ENCODE peak calls at places on chromosomes 6 and 20, in four cellular contexts. N, W, Y and D are unnamed samples.

GRCh38 chr20:44182135-44182765 is 4.7 kb downstream of the JPH2 start:
- DNase-seq in Y (no peak), W (no peak), N (no peak), D (no peak)

GRCh38 chr20:64001607-64002011 is 20.7 kb downstream of the PRPF6 start:
- DNase-seq in Y (no peak), N (no peak), W (no peak), D (no peak)

GRCh38 chr6:20700375-20700774 is 166.1 kb downstream of the CDKAL1 start:
- DNase-seq in N (no peak), Y (no peak), W (no peak), D (no peak)

GRCh38 chr20:60785817-60786216 is 466.2 kb upstream of the CDH4 start:
- DNase-seq in Y (no peak), N (no peak), W (no peak), D (no peak)

GRCh38 chr6:168778201-168778600 is 337.2 kb downstream of the SMOC2 start:
- DNase-seq in Y (no peak), N (no peak), W (no peak), D (peak; percentile 33)

GRCh38 chr20:10636326-10636818 is 37.4 kb downstream of the JAG1 start:
- DNase-seq in W (no peak), N (no peak), Y (no peak), D (no peak)

GRCh38 chr6:11653028-11653583 is 115.6 kb downstream of the TMEM170B start:
- DNase-seq in W (no peak), Y (no peak), N (no peak), D (no peak)

GRCh38 chr6:5772634-5773230 is 234.0 kb downstream of the NRN1 start:
- DNase-seq in W (no peak), Y (no peak), N (no peak), D (no peak)

GRCh38 chr6:109458774-109459531 is 3.4 kb upstream of the MICAL1 start:
- DNase-seq in N (no peak), Y (peak; percentile 61), W (no peak), D (no peak)

DNA sequence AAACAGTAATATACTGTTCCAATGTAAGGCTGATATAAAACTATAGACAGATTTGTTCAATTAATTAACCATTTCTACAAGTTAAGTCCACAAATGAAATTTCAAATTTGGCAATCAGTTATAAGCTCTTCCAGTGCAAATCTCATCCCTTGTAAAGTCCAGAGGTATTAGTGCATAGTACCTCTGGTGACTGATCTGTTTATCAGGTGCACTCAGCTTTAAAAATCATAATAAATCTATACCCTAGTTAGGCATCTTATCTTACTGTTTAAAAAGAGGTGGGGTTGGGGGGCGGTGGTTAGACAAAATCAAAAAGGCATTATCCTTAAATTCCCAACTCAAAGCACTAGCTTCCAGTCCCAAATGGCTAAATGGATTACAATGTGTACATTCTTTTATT is 2.9 kb downstream of the FBXO30 start:
- DNase-seq in W (no peak), N (no peak), Y (no peak), D (no peak)
- TF ChIP-seq POLR2A in W (no peak), N (no peak), Y (no peak), D (no peak)

GRCh38 chr6:106272289-106272688 is 53.3 kb downstream of the ATG5 start:
- DNase-seq in N (no peak), Y (no peak), W (no peak), D (no peak)

GRCh38 chr6:106275692-106276091 is 49.9 kb downstream of the ATG5 start:
- DNase-seq in N (no peak), Y (no peak), W (no peak), D (no peak)

DNA sequence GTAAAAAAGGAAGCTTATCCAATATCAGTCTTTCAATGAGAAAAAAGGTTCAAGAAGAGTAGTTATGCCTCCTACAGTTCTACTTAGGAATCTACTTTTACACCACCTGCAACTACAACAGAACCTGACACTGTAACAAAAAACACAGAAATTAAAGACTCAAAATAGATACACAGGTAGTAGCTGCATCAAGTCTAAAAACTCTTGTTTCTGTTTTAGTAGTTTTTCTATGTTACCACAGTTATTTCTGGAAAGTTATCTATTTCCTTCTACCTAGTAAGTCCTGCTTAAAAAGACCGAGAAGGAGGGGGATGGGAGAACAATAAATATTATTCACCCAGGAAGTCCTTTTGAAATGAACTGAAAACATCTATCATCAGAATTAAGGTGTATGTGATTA is 52.5 kb downstream of the ATG5 start:
- DNase-seq in N (no peak), W (no peak), Y (no peak), D (no peak)
- TF ChIP-seq CTCF in N (no peak), W (no peak), Y (no peak), D (no peak)

DNA sequence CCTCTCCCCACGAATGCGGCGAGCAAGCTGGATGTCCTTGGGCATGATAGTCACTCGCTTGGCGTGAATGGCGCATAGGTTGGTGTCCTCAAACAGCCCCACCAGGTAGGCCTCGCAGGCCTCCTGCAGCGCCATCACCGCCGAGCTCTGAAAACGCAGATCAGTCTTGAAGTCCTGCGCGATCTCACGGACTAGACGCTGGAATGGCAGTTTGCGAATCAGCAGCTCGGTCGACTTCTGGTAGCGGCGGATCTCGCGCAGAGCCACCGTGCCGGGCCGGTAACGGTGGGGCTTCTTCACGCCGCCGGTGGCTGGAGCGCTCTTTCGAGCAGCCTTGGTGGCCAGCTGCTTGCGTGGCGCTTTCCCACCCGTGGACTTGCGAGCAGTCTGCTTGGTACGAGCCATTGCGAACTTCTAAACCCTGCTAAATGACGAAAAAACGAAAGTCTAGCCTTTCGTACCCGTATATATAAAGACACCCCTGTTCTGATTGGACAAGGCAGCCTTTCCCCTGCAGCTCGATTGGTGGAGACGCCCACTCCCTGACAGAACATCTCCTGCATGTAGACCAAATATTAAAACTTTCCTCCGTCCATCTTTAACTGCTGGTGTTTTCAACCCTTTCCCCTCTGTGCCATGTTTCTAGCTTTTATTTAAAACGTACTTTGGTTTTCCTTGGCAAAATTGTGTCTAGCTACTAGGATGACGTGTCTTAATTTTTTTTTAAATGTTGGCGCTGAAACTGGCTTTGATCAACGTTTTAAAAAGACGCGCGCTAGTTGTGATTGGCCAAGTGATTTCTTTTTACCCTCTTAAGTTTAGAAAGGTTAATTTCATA is 109.8 kb downstream of the HFE start:
- DNase-seq in N (no peak), W (peak; percentile 84), Y (peak; percentile 94), D (peak; percentile 82)
- TF ChIP-seq POLR2A in N (peak; percentile 68), W (peak; percentile 91), Y (peak; percentile 87), D (no peak)

DNA sequence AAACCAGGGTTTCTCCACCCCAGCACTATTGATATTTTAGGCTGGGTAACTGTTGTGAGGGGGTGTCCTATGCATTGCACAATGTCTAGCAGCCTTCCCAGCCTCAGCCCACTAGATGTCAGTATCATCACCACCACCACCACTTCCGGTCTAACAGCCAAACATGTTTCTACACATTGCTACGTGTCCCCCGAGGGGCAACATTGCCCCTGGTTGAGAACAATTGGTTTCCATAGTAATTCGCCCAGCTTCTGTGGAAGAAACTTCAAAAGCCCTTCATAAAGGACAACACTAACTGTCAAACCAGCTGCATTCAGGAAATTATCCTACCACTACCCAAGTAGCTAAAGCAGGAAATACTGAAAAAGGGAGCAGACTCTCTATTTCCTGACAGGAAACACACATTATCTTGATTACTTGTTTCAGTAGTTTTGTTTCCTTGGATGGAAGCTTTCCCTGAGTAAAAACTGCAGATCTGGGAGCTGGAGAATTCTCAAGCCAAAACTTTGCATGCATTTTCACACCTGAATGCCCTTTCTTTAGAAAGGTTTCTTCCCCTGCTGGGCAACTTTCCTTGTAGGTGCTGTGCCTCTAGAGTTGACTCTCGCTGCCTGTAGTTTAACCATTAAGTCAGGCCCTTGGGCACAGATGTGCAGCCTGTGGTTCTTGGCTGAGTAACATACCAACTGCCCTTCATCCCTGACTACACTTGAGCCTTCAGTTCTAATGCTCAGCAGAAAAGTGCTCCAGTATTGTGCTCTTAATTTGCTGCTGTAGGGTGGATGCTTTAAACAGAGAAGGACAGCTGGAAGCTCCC is 23.6 kb downstream of the PKHD1 start:
- DNase-seq in W (peak; percentile 56), Y (peak; percentile 73), N (no peak), D (peak; percentile 30)
- TF ChIP-seq CTCF in W (peak; percentile 16), Y (peak; percentile 41), N (no peak), D (no peak)

GRCh38 chr6:28895131-28895812 is 28.5 kb downstream of the TRIM27 start:
- DNase-seq in W (peak; percentile 95), Y (peak; percentile 98), N (peak; percentile 94), D (peak; percentile 92)
- TF ChIP-seq POLR2A in W (peak; percentile 65), Y (peak; percentile 42), N (peak; percentile 70), D (peak; percentile 81)

GRCh38 chr6:43211960-43212359 is 17.3 kb downstream of the DNPH1 start:
- DNase-seq in W (no peak), Y (peak; percentile 5), N (no peak), D (no peak)
- TF ChIP-seq CTCF in W (no peak), Y (no peak), N (no peak), D (no peak)

DNA sequence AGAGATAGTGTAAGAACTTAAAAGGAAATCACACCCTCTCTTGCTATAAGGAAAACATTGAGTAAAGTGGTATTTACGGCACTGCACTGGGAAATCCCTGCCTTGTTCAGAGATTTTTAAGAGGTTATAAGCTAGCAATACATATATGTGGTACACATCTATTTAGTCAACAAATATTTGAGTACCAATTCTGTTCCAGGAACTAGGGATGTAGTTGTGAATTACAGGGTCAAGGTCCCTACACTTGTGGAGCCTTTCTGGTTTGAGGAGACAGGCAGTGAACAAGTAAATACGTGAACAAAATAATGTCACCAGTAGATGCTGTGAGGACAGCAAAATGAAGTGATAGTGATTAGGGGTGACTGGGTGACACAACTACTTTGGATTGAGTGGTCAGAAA is 1.8 kb downstream of the TM9SF4 start:
- DNase-seq in Y (no peak), N (no peak), W (no peak), D (no peak)
- TF ChIP-seq POLR2A in Y (no peak), N (no peak), W (no peak), D (no peak)